ENCODE peak calls at places on chromosomes 7 and 10, in five cellular contexts. A is SK-N-SH, S is GM23248, Y is neural progenitor cell, J is OCI-LY7. M is an unnamed sample.

GRCh38 chr7:22601028-22601795 is 101.2 kb upstream of the STEAP1B start:
- DNase-seq in Y (no peak), J (no peak), S (peak; percentile 47), A (no peak), M (no peak)

GRCh38 chr7:15407910-15408309 is 153.9 kb downstream of the AGMO start:
- DNase-seq in A (no peak), S (no peak), J (no peak), Y (no peak), M (no peak)

GRCh38 chr7:116809636-116810266 is 52.6 kb upstream of the CAPZA2 start:
- DNase-seq in S (peak; percentile 83), A (peak; percentile 47), J (peak; percentile 59), Y (peak; percentile 80), M (peak; percentile 89)

GRCh38 chr7:87886875-87887274 is 10.6 kb downstream of the DBF4 start:
- DNase-seq in A (peak; percentile 17), S (peak; percentile 58), J (peak; percentile 42), Y (peak; percentile 25), M (peak; percentile 57)

GRCh38 chr7:27873981-27874957 is 134.3 kb downstream of the TAX1BP1 start:
- DNase-seq in J (no peak), S (peak; percentile 41), A (no peak), Y (no peak), M (no peak)

GRCh38 chr10:68561804-68562649 is 1.9 kb downstream of the TET1 start:
- DNase-seq in S (peak; percentile 54), Y (peak; percentile 70), J (no peak), A (peak; percentile 61), M (peak; percentile 65)

GRCh38 chr10:94358480-94358879 is 4.3 kb downstream of the NOC3L start:
- DNase-seq in S (peak; percentile 92), J (no peak), Y (no peak), A (no peak), M (no peak)

GRCh38 chr10:125982256-125982948 is 86.0 kb downstream of the FANK1 start:
- DNase-seq in A (peak; percentile 78), Y (peak; percentile 79), S (peak; percentile 79), J (peak; percentile 63), M (peak; percentile 88)

GRCh38 chr7:119254741-119255140 is 1018.2 kb upstream of the KCND2 start:
- DNase-seq in J (no peak), Y (no peak), A (no peak), S (no peak), M (no peak)

GRCh38 chr10:24202181-24202570 is 6.8 kb upstream of the KIAA1217 start:
- DNase-seq in A (no peak), S (no peak), J (no peak), Y (peak; percentile 50), M (peak; percentile 79)

GRCh38 chr7:132187391-132187790 is 388.9 kb downstream of the PLXNA4 start:
- DNase-seq in A (no peak), Y (no peak), J (no peak), S (no peak), M (no peak)

GRCh38 chr10:90592903-90593302 is 264.9 kb downstream of the HTR7 start:
- DNase-seq in S (peak; percentile 24), A (peak; percentile 9), J (peak; percentile 28), Y (peak; percentile 83), M (peak; percentile 87)

GRCh38 chr7:99016196-99016595 is 127.7 kb downstream of the SMURF1 start:
- DNase-seq in Y (no peak), A (no peak), S (no peak), J (no peak), M (no peak)

GRCh38 chr10:29646960-29647431 is 12.2 kb upstream of the SVIL start:
- DNase-seq in Y (no peak), S (peak; percentile 57), J (no peak), A (no peak), M (no peak)

GRCh38 chr7:5553298-5553877 is 129.8 kb upstream of the TNRC18 start:
- DNase-seq in Y (no peak), A (peak; percentile 19), J (no peak), S (peak; percentile 32), M (no peak)

GRCh38 chr10:132397036-132397541 is at the start of gene PWWP2B:
- DNase-seq in Y (peak; percentile 70), A (peak; percentile 87), J (peak; percentile 23), S (peak; percentile 73), M (no peak)

GRCh38 chr7:139758388-139758787 is 19.4 kb downstream of the HIPK2 start:
- DNase-seq in A (no peak), Y (no peak), J (no peak), S (no peak), M (no peak)

GRCh38 chr10:69101451-69102095 is 13.7 kb downstream of the SRGN start:
- DNase-seq in Y (no peak), S (peak; percentile 69), J (no peak), A (no peak), M (no peak)

GRCh38 chr7:2567663-2568238 is 9.0 kb downstream of the IQCE start:
- DNase-seq in A (peak; percentile 69), S (peak; percentile 44), J (peak; percentile 40), Y (peak; percentile 76), M (peak; percentile 76)

GRCh38 chr10:132432176-132432540 is 35.2 kb downstream of the PWWP2B start:
- DNase-seq in Y (no peak), J (no peak), S (no peak), A (peak; percentile 28), M (no peak)

GRCh38 chr7:138975343-138976104 is 5.7 kb downstream of the KIAA1549 start:
- DNase-seq in Y (peak; percentile 72), J (no peak), A (peak; percentile 73), S (no peak), M (peak; percentile 39)

GRCh38 chr10:43781480-43782361 is 133.0 kb upstream of the ZNF32 start:
- DNase-seq in S (no peak), A (peak; percentile 64), Y (no peak), J (no peak), M (no peak)

GRCh38 chr10:69829792-69830191 is 28.1 kb downstream of the COL13A1 start:
- DNase-seq in S (no peak), Y (no peak), A (no peak), J (no peak), M (no peak)

GRCh38 chr7:46705416-46706255 is 784.6 kb upstream of the IGFBP3 start:
- DNase-seq in A (no peak), Y (no peak), S (peak; percentile 38), J (no peak), M (no peak)

GRCh38 chr7:85554294-85554877 is 367.5 kb upstream of the SEMA3D start:
- DNase-seq in J (peak; percentile 61), A (peak; percentile 19), S (peak; percentile 80), Y (peak; percentile 77), M (peak; percentile 77)

GRCh38 chr7:132618956-132619305 is 42.7 kb upstream of the PLXNA4 start:
- DNase-seq in Y (no peak), J (no peak), S (peak; percentile 66), A (no peak), M (no peak)

DNA sequence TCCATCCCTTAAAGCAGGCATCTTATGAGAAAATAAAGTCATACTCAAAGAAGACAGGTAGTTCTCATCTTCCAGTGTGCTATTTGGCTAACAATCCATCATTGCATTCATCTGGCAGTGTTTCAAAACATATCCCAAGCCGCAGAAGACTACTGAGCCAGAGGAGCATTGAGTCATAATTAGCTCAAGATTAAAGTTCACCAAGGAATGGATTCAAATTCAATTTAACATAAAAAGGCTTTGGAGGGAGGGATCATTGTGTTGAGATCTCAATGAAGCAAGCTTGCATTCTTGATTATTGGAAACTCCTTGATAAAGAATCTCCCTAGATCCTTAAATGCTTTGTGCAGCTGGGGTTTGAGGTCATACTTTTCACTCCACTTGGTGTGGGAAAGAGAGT is 142.8 kb upstream of the SEMA3A start:
- DNase-seq in S (peak; percentile 22), A (no peak), Y (no peak), J (no peak), M (no peak)
- TF ChIP-seq EZH2phosphoT487 in S (no peak), A (no peak), Y (no peak), J (no peak), M (no peak)

GRCh38 chr10:74293686-74294365 is 142.8 kb downstream of the ADK start:
- DNase-seq in J (no peak), S (peak; percentile 78), A (no peak), Y (no peak), M (no peak)

GRCh38 chr10:74289956-74290355 is 138.9 kb downstream of the ADK start:
- DNase-seq in J (no peak), Y (peak; percentile 59), A (no peak), S (peak; percentile 43), M (no peak)

GRCh38 chr10:74292871-74293427 is 141.9 kb downstream of the ADK start:
- DNase-seq in S (peak; percentile 57), J (no peak), Y (no peak), A (no peak), M (no peak)

GRCh38 chr10:74289172-74289571 is 138.2 kb downstream of the ADK start:
- DNase-seq in Y (no peak), S (no peak), J (no peak), A (no peak), M (no peak)

DNA sequence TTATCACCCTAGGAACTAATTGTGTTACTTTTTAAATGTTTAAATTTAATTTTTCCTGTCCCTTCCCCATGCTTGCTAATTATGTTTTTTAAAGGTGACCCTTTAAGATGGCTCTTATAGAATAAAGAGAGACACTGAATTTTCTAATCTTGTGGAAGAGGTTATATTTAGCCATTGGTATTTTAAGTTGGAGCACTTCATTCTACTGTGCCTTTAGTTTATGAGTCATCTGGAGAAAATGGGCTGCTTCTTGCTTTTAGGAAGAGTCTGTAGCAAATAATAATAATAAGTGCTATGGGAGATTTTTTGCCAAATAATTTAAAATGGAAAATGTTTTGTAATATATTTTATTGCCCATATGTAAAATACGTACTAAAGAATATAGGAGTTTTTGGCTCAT is 139.7 kb downstream of the ADK start:
- DNase-seq in J (no peak), S (peak; percentile 81), Y (no peak), A (no peak), M (no peak)
- TF ChIP-seq EZH2phosphoT487 in J (no peak), S (no peak), Y (no peak), A (no peak), M (no peak)

DNA sequence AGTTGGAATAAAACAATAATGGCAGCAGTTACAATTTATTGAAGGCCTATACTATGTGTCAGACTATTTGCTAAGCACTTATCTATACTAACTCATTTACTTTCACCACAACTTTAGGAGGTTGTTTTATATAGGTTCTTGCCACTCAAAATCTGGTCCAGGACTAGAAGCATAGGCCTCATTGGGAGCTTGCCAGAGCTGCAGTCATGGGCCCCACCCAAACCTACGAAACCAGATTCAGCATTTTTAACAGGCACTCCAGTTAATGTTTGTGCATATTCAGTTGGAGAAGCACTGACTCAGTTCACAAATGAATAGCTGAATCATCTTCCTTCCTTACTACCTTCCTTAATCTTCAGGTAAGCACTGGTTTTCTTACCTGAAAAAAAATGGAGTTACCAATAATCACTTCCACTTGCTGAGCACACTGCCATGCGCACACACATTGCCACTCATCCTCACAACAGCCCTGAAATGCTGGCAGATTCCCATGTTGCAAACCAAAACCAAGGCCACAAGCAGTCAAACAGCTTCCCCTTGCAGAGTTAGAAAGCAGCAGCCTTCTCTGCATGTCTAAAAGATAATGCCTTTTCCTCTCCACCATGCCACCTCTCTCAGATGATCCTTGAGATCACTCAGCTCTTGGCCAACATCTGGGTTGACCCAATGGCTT is 122.4 kb downstream of the SLC16A9 start:
- DNase-seq in A (no peak), S (no peak), J (no peak), Y (no peak), M (no peak)
- TF ChIP-seq EZH2phosphoT487 in A (no peak), S (no peak), J (no peak), Y (no peak), M (no peak)

DNA sequence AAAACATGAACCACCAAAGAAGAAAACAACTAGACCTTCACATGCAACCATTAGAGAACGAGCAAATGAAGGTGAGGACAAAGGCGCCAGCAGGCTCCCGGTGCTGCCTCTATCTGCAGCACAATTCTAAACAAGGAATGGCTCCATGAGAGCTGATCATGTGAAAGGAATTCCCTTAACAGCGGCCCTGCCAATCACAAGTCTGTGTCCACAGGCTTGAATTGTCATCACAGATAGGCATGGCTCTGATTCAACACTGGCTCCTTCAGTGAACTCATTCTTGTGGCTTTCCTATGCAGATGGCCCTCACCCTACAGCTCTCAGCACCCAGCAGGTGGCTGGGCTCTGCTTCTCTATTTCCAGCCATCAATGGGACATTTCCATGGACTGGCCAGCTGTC is 36.3 kb downstream of the LAMB1 start:
- DNase-seq in A (no peak), Y (peak; percentile 64), J (no peak), S (peak; percentile 92), M (peak; percentile 48)
- TF ChIP-seq EZH2phosphoT487 in A (no peak), Y (no peak), J (no peak), S (no peak), M (no peak)

M was measured in GM23338.